ENCODE peak calls at places on chromosome 10, in five cellular contexts. Q is A549, K is K562, R is HepG2, B is GM12878. V is an unnamed sample.

GRCh38 chr10:122139226-122139625 is 131.9 kb upstream of the BTBD16 start:
- DNase-seq in B (no peak), K (no peak), R (no peak), Q (no peak), V (no peak)

GRCh38 chr10:64076322-64076940 is 555.2 kb downstream of the REEP3 start:
- DNase-seq in R (no peak), B (no peak), K (no peak), Q (no peak), V (no peak)

GRCh38 chr10:79162861-79163662 is 94.3 kb downstream of the ZMIZ1 start:
- DNase-seq in K (no peak), R (no peak), Q (peak; percentile 79), B (no peak), V (no peak)

GRCh38 chr10:88389456-88389855 is 193.7 kb downstream of the RNLS start:
- DNase-seq in R (peak; percentile 15), B (peak; percentile 41), Q (peak; percentile 49), K (peak; percentile 10), V (no peak)

GRCh38 chr10:70586348-70586930 is 16.1 kb downstream of the PRF1 start:
- DNase-seq in R (no peak), Q (no peak), B (no peak), K (no peak), V (no peak)

GRCh38 chr10:86661161-86662025 is 6.9 kb upstream of the LDB3 start:
- DNase-seq in B (no peak), R (no peak), Q (no peak), K (no peak), V (peak; percentile 7)

GRCh38 chr10:3741688-3742461 is 43.1 kb downstream of the KLF6 start:
- DNase-seq in K (no peak), B (no peak), Q (no peak), R (no peak), V (no peak)

GRCh38 chr10:72261323-72262018 is 12.3 kb upstream of the DDIT4 start:
- DNase-seq in B (peak; percentile 90), Q (peak; percentile 69), K (peak; percentile 81), R (no peak), V (no peak)

GRCh38 chr10:8404721-8405120 is 350.2 kb downstream of the GATA3 start:
- DNase-seq in K (no peak), B (peak; percentile 21), R (no peak), Q (no peak), V (no peak)

GRCh38 chr10:63375859-63376258 is 89.9 kb downstream of the JMJD1C start:
- DNase-seq in K (no peak), B (no peak), Q (no peak), R (no peak), V (no peak)

GRCh38 chr10:31004611-31005193 is 27.0 kb downstream of the ZNF438 start:
- DNase-seq in R (no peak), B (no peak), K (no peak), Q (peak; percentile 22), V (no peak)

GRCh38 chr10:118958984-118959916 is 70.3 kb upstream of the NANOS1 start:
- DNase-seq in K (peak; percentile 22), R (no peak), Q (peak; percentile 61), B (no peak), V (no peak)

GRCh38 chr10:71920540-71921318 is 43.5 kb upstream of the CHST3 start:
- DNase-seq in R (no peak), B (no peak), Q (peak; percentile 59), K (peak; percentile 84), V (no peak)

GRCh38 chr10:6738464-6738824 is 158.4 kb upstream of the PRKCQ start:
- DNase-seq in Q (no peak), K (no peak), B (no peak), R (no peak), V (no peak)

GRCh38 chr10:123017421-123018165 is 8.8 kb downstream of the ACADSB start:
- DNase-seq in R (no peak), B (no peak), Q (no peak), K (no peak), V (peak; percentile 54)

GRCh38 chr10:131961047-131961776 is 20.5 kb downstream of the BNIP3 start:
- DNase-seq in R (no peak), B (no peak), K (no peak), Q (no peak), V (no peak)

GRCh38 chr10:70295321-70295720 is 11.5 kb upstream of the NPFFR1 start:
- DNase-seq in K (no peak), R (no peak), Q (no peak), B (no peak), V (no peak)

GRCh38 chr10:43173120-43173519 is 34.9 kb downstream of the CSGALNACT2 start:
- DNase-seq in Q (no peak), B (no peak), K (no peak), R (no peak), V (no peak)

GRCh38 chr10:79490400-79491081 is 21.8 kb upstream of the EIF5AL1 start:
- DNase-seq in B (no peak), Q (no peak), R (no peak), K (no peak), V (no peak)

GRCh38 chr10:484441-484924 is 205.0 kb downstream of the DIP2C start:
- DNase-seq in K (no peak), B (no peak), Q (no peak), R (no peak), V (peak; percentile 58)

GRCh38 chr10:72001026-72001380 is 36.8 kb downstream of the CHST3 start:
- DNase-seq in B (no peak), Q (no peak), K (no peak), R (no peak), V (no peak)

GRCh38 chr10:49844775-49845561 is 82.8 kb upstream of the OGDHL start:
- DNase-seq in Q (peak; percentile 50), R (peak; percentile 20), B (no peak), K (no peak), V (no peak)

GRCh38 chr10:57513637-57514036 is 754.1 kb downstream of the IPMK start:
- DNase-seq in R (no peak), B (no peak), Q (no peak), K (no peak), V (no peak)

GRCh38 chr10:91891285-91892001 is 17.8 kb downstream of the FGFBP3 start:
- DNase-seq in B (no peak), R (peak; percentile 56), K (peak; percentile 51), Q (peak; percentile 80), V (no peak)

GRCh38 chr10:126955934-126956711 is 50.9 kb downstream of the DOCK1 start:
- DNase-seq in Q (no peak), B (no peak), R (no peak), K (no peak), V (no peak)

GRCh38 chr10:119120413-119120867 is 16.5 kb downstream of the DENND10 start:
- DNase-seq in R (peak; percentile 96), B (peak; percentile 88), K (peak; percentile 47), Q (no peak), V (no peak)

GRCh38 chr10:57955076-57955475 is 312.6 kb downstream of the IPMK start:
- DNase-seq in Q (no peak), K (no peak), R (no peak), B (no peak), V (no peak)

GRCh38 chr10:102646610-102647432 is 2.5 kb downstream of the TRIM8 start:
- DNase-seq in B (no peak), K (no peak), R (no peak), Q (no peak), V (no peak)

GRCh38 chr10:661891-662605 is 27.4 kb downstream of the DIP2C start:
- DNase-seq in K (no peak), Q (no peak), B (no peak), R (no peak), V (no peak)

GRCh38 chr10:104498345-104498955 is 142.6 kb upstream of the SORCS3 start:
- DNase-seq in K (no peak), Q (no peak), R (no peak), B (no peak), V (no peak)

GRCh38 chr10:11673346-11674330 is 62.2 kb upstream of the USP6NL start:
- DNase-seq in R (no peak), Q (no peak), K (no peak), B (no peak), V (no peak)

GRCh38 chr10:119283818-119284217 is 76.4 kb downstream of the GRK5 start:
- DNase-seq in K (no peak), Q (no peak), R (no peak), B (peak; percentile 41), V (no peak)

GRCh38 chr10:99598011-99598410 is 22.2 kb downstream of the SLC25A28 start:
- DNase-seq in R (no peak), Q (no peak), K (no peak), B (no peak), V (no peak)

GRCh38 chr10:3754727-3755439 is 30.1 kb downstream of the KLF6 start:
- DNase-seq in R (peak; percentile 60), K (peak; percentile 62), Q (peak; percentile 84), B (no peak), V (no peak)

GRCh38 chr10:61063035-61063434 is 119.0 kb upstream of the RHOBTB1 start:
- DNase-seq in K (no peak), B (no peak), R (peak; percentile 95), Q (peak; percentile 85), V (no peak)
- TF ChIP-seq ESRRA in K (no peak), B (no peak), R (no peak), Q (no peak), V (no peak)

DNA sequence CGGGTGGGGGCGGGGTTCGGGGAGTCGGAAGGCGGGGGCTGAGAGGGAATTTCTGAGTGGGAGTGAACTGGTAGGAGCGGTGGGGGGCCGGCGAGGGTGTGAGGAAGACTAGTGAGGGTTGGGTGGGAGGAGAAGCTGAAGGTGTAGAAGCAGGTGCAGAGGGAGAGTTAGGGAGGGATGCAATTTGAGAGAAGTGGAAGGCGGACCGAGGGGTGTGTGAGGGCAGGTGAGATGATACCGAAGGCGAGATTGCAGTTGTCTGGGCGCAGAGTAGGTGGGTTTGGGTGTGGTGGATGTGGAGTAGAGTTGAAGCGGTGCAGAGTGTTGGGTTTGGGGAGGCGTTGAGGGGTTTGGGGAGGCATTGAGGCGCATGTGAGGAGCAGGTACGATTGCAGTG is 643 bp downstream of the KAT6B start:
- DNase-seq in B (no peak), K (no peak), R (no peak), Q (no peak), V (no peak)
- TF ChIP-seq ESRRA in B (no peak), K (no peak), R (no peak), Q (no peak), V (no peak)

GRCh38 chr10:120805014-120805805 is 46.0 kb upstream of the WDR11 start:
- DNase-seq in Q (no peak), B (no peak), R (no peak), K (no peak), V (no peak)
- TF ChIP-seq ESRRA in Q (no peak), B (no peak), R (no peak), K (no peak), V (no peak)

GRCh38 chr10:94122247-94122646 is 128.5 kb downstream of the PLCE1 start:
- DNase-seq in Q (no peak), B (no peak), K (no peak), R (no peak), V (no peak)
- TF ChIP-seq ESRRA in Q (no peak), B (no peak), K (no peak), R (no peak), V (no peak)